ENCODE peak calls at places on chromosomes 6 and 20, in ten cellular contexts. W is pancreas, X is choroid plexus epithelial cell, S is HCT116, M is fibroblast of pulmonary artery, Z is GM12878, O is fibroblast of lung, P is uterus, K is colonic mucosa, H is epithelial cell of esophagus. F is an unnamed sample.

GRCh38 chr6:30922447-30922852 is 8.4 kb downstream of the VARS2 start:
- DNase-seq in W (no peak), X (no peak), S (no peak), M (no peak), Z (no peak), O (no peak), P (no peak), K (no peak), H (peak), F (no peak)

GRCh38 chr20:40442181-40442963 is 246.7 kb downstream of the MAFB start:
- DNase-seq in W (no peak), X (peak), S (no peak), M (peak), Z (no peak), O (peak), P (no peak), K (no peak), H (no peak), F (peak)

GRCh38 chr20:19012671-19013070 is 199.1 kb downstream of the SCP2D1 start:
- DNase-seq in W (no peak), X (peak), S (no peak), M (no peak), Z (no peak), O (no peak), P (peak), K (peak), H (peak), F (peak)

GRCh38 chr6:108736832-108737231 is 111.4 kb upstream of the ARMC2 start:
- DNase-seq in W (no peak), X (peak), S (peak), M (peak), Z (no peak), O (peak), P (no peak), K (no peak), H (peak), F (peak)

GRCh38 chr20:59150821-59151251 is 12.8 kb upstream of the ZNF831 start:
- DNase-seq in W (no peak), X (no peak), S (no peak), M (no peak), Z (no peak), O (no peak), P (no peak), K (no peak), H (no peak), F (no peak)

GRCh38 chr6:128173290-128173689 is 272.4 kb upstream of the THEMIS start:
- DNase-seq in W (no peak), X (peak), S (no peak), M (no peak), Z (no peak), O (no peak), P (no peak), K (no peak), H (peak), F (no peak)

GRCh38 chr6:22366214-22366613 is 69.4 kb upstream of the PRL start:
- DNase-seq in W (no peak), X (peak), S (no peak), M (peak), Z (no peak), O (peak), P (no peak), K (no peak), H (peak), F (peak)

GRCh38 chr6:20688710-20689500 is 154.6 kb downstream of the CDKAL1 start:
- DNase-seq in W (no peak), X (peak), S (no peak), M (peak), Z (peak), O (peak), P (no peak), K (no peak), H (peak), F (peak)

GRCh38 chr6:24524801-24525200 is 30.0 kb downstream of the ALDH5A1 start:
- DNase-seq in W (no peak), X (peak), S (peak), M (peak), Z (no peak), O (peak), P (no peak), K (no peak), H (peak), F (peak)

GRCh38 chr6:84269947-84270733 is 42.7 kb upstream of the CEP162 start:
- DNase-seq in W (no peak), X (no peak), S (no peak), M (peak), Z (no peak), O (no peak), P (no peak), K (no peak), H (no peak), F (no peak)

GRCh38 chr6:34465551-34466241 is at the start of gene PACSIN1:
- DNase-seq in W (no peak), X (no peak), S (no peak), M (no peak), Z (no peak), O (no peak), P (no peak), K (no peak), H (peak), F (no peak)

GRCh38 chr20:51497542-51498467 is 44.7 kb downstream of the NFATC2 start:
- DNase-seq in W (no peak), X (no peak), S (no peak), M (peak), Z (peak), O (no peak), P (no peak), K (no peak), H (no peak), F (no peak)

GRCh38 chr6:70166088-70166958 is 136.6 kb downstream of the COL9A1 start:
- DNase-seq in W (peak), X (peak), S (peak), M (peak), Z (no peak), O (peak), P (no peak), K (peak), H (peak), F (peak)

GRCh38 chr20:59007758-59008511 is 881 bp upstream of the CTSZ start:
- DNase-seq in W (no peak), X (no peak), S (no peak), M (no peak), Z (peak), O (no peak), P (peak), K (peak), H (no peak), F (no peak)

GRCh38 chr20:37108676-37109075 is 12.9 kb upstream of the RBL1 start:
- DNase-seq in W (no peak), X (no peak), S (no peak), M (no peak), Z (no peak), O (no peak), P (no peak), K (no peak), H (peak), F (no peak)

GRCh38 chr6:27280064-27280539 is 32.0 kb downstream of the POM121L2 start:
- DNase-seq in W (peak), X (peak), S (peak), M (peak), Z (no peak), O (peak), P (no peak), K (peak), H (peak), F (peak)

GRCh38 chr6:132683543-132683942 is 24.6 kb upstream of the TAAR1 start:
- DNase-seq in W (no peak), X (peak), S (no peak), M (peak), Z (no peak), O (no peak), P (no peak), K (no peak), H (peak), F (peak)

GRCh38 chr6:158808918-158809678 is 10.1 kb downstream of the EZR start:
- DNase-seq in W (no peak), X (no peak), S (no peak), M (no peak), Z (peak), O (peak), P (no peak), K (no peak), H (peak), F (no peak)

GRCh38 chr6:70998148-70998547 is 41.3 kb upstream of the B3GAT2 start:
- DNase-seq in W (no peak), X (no peak), S (no peak), M (no peak), Z (no peak), O (no peak), P (no peak), K (no peak), H (no peak), F (no peak)

GRCh38 chr6:129233458-129234134 is 350.7 kb downstream of the LAMA2 start:
- DNase-seq in W (no peak), X (no peak), S (no peak), M (no peak), Z (peak), O (no peak), P (no peak), K (no peak), H (no peak), F (no peak)

GRCh38 chr6:143015300-143015706 is 45.4 kb upstream of the AIG1 start:
- DNase-seq in W (no peak), X (no peak), S (no peak), M (no peak), Z (peak), O (no peak), P (no peak), K (no peak), H (peak), F (peak)

GRCh38 chr6:120354452-120355098 is 979.7 kb downstream of the TBC1D32 start:
- DNase-seq in W (no peak), X (no peak), S (no peak), M (no peak), Z (peak), O (no peak), P (no peak), K (no peak), H (peak), F (peak)

GRCh38 chr6:128271527-128271926 is 248.9 kb downstream of the PTPRK start:
- DNase-seq in W (no peak), X (peak), S (no peak), M (peak), Z (no peak), O (peak), P (no peak), K (no peak), H (no peak), F (peak)

GRCh38 chr6:149043476-149044130 is 273.9 kb upstream of the TAB2 start:
- DNase-seq in W (no peak), X (peak), S (peak), M (no peak), Z (no peak), O (no peak), P (no peak), K (no peak), H (no peak), F (peak)

GRCh38 chr6:107695061-107695715 is 128.9 kb downstream of the SCML4 start:
- DNase-seq in W (no peak), X (peak), S (no peak), M (peak), Z (no peak), O (no peak), P (no peak), K (no peak), H (peak), F (peak)

GRCh38 chr20:52090036-52090435 is 101.5 kb downstream of the ZFP64 start:
- DNase-seq in W (no peak), X (no peak), S (no peak), M (no peak), Z (no peak), O (no peak), P (no peak), K (no peak), H (no peak), F (no peak)

GRCh38 chr20:14538433-14538832 is 201.0 kb upstream of the FLRT3 start:
- DNase-seq in W (no peak), X (no peak), S (no peak), M (no peak), Z (peak), O (no peak), P (no peak), K (no peak), H (no peak), F (no peak)

GRCh38 chr6:31763617-31763940 is 1.1 kb downstream of the SAPCD1 start:
- DNase-seq in W (no peak), X (no peak), S (no peak), M (peak), Z (no peak), O (peak), P (no peak), K (no peak), H (peak), F (peak)

GRCh38 chr6:106763361-106763760 is 134.0 kb downstream of the QRSL1 start:
- DNase-seq in W (no peak), X (no peak), S (no peak), M (no peak), Z (no peak), O (no peak), P (no peak), K (no peak), H (no peak), F (no peak)

GRCh38 chr6:8027965-8028651 is 36.1 kb downstream of the BLOC1S5 start:
- DNase-seq in W (no peak), X (peak), S (no peak), M (peak), Z (no peak), O (peak), P (no peak), K (no peak), H (no peak), F (peak)

GRCh38 chr6:166715065-166715464 is 88.0 kb upstream of the RPS6KA2 start:
- DNase-seq in W (no peak), X (no peak), S (no peak), M (no peak), Z (no peak), O (no peak), P (no peak), K (no peak), H (no peak), F (no peak)

GRCh38 chr20:58718121-58718563 is 25.5 kb downstream of the NPEPL1 start:
- DNase-seq in W (no peak), X (no peak), S (no peak), M (no peak), Z (no peak), O (no peak), P (peak), K (peak), H (no peak), F (no peak)

GRCh38 chr20:35059110-35059509 is 33.5 kb downstream of the TRPC4AP start:
- DNase-seq in W (no peak), X (no peak), S (no peak), M (no peak), Z (no peak), O (no peak), P (no peak), K (no peak), H (no peak), F (no peak)

GRCh38 chr20:46979603-46980241 is 85.1 kb downstream of the EYA2 start:
- DNase-seq in W (no peak), X (no peak), S (no peak), M (no peak), Z (peak), O (no peak), P (no peak), K (no peak), H (peak), F (no peak)

GRCh38 chr6:27375613-27376079 is 12.9 kb upstream of the ZNF391 start:
- DNase-seq in W (no peak), X (peak), S (no peak), M (peak), Z (no peak), O (peak), P (no peak), K (no peak), H (peak), F (peak)

GRCh38 chr6:85464722-85465150 is 14.9 kb downstream of the NT5E start:
- DNase-seq in W (no peak), X (peak), S (peak), M (peak), Z (no peak), O (peak), P (no peak), K (no peak), H (peak), F (peak)

GRCh38 chr6:111177131-111177530 is 89.8 kb downstream of the SLC16A10 start:
- DNase-seq in W (no peak), X (no peak), S (no peak), M (no peak), Z (no peak), O (no peak), P (no peak), K (no peak), H (no peak), F (no peak)

GRCh38 chr20:9040874-9041524 is 27.9 kb upstream of the PLCB4 start:
- DNase-seq in W (no peak), X (no peak), S (no peak), M (no peak), Z (no peak), O (peak), P (no peak), K (no peak), H (peak), F (peak)

GRCh38 chr20:35318502-35319157 is 26.4 kb upstream of the FAM83C start:
- DNase-seq in W (peak), X (peak), S (peak), M (peak), Z (no peak), O (peak), P (no peak), K (peak), H (peak), F (peak)

GRCh38 chr20:3106658-3107463 is 22.3 kb upstream of the AVP start:
- DNase-seq in W (no peak), X (no peak), S (no peak), M (no peak), Z (no peak), O (no peak), P (no peak), K (no peak), H (no peak), F (no peak)
- H3K4me3 ChIP-seq in W (no peak), X (no peak), S (no peak), M (no peak), Z (no peak), O (no peak), P (no peak), K (no peak), H (no peak), F (no peak)

DNA sequence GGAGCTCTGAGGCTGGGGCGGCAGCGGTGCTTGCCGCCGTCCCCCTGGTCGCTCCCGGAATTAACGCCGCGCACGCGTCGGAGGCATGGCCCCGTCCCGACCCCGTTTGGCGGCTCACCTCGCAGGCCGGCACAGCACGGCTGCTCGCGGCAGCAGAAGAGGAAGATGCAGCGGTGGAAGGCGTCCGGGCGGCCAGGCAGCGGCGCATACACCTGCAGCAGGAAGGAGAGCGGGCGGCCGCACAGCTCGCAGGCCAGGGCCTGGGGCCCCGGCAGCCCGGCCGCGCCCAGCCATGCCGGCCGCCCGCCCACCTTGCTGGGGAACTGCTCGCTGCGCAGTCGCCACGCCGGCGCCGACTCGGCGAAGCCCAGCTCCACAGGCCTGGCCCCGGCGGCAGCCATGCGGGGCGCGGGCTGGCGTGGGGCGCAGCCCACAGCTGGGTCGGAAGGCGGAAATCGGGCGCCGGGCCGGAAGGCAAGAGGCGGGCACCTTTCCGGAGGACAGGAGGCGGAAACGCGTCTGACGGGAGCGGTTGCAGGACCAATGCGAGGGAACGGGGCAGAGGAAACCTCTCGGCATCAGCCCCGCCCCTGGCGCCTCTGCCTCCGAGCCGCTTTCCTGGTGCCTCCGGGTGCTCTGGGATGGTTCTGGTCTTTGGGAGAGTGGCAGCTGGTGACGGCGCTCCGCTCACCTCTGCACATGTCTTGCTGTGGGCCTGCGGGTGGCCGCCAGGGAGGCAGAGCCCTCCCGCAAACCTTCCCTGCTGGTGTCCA is at the start of gene PDCD2:
- DNase-seq in W (peak), X (peak), S (peak), M (peak), Z (peak), O (peak), P (peak), K (peak), H (peak), F (peak)
- TF ChIP-seq CTCF in W (no peak), X (no peak), S (no peak), M (no peak), Z (no peak), O (no peak), P (no peak), K (no peak), H (no peak), F (no peak)

GRCh38 chr20:43284481-43284880 is 94.8 kb upstream of the PTPRT start:
- DNase-seq in W (no peak), X (no peak), S (no peak), M (no peak), Z (no peak), O (no peak), P (no peak), K (no peak), H (no peak), F (no peak)

GRCh38 chr20:43292221-43292620 is 102.5 kb upstream of the PTPRT start:
- DNase-seq in W (no peak), X (no peak), S (no peak), M (no peak), Z (no peak), O (no peak), P (no peak), K (no peak), H (no peak), F (no peak)

GRCh38 chr20:43293068-43293786 is 103.5 kb upstream of the PTPRT start:
- DNase-seq in W (no peak), X (no peak), S (no peak), M (no peak), Z (no peak), O (no peak), P (no peak), K (no peak), H (no peak), F (no peak)

GRCh38 chr20:43287637-43288036 is 97.9 kb upstream of the PTPRT start:
- DNase-seq in W (no peak), X (no peak), S (no peak), M (no peak), Z (no peak), O (no peak), P (no peak), K (no peak), H (no peak), F (no peak)
- H3K4me3 ChIP-seq in W (no peak), X (no peak), S (no peak), M (no peak), Z (no peak), O (no peak), P (no peak), K (no peak), H (no peak), F (no peak)

GRCh38 chr20:25076731-25077609 is 5.0 kb downstream of the VSX1 start:
- DNase-seq in W (peak), X (no peak), S (peak), M (peak), Z (no peak), O (no peak), P (no peak), K (no peak), H (peak), F (peak)
- TF ChIP-seq CTCF in W (no peak), X (peak), S (peak), M (peak), Z (peak), O (no peak), P (no peak), K (no peak), H (peak), F (peak)

DNA sequence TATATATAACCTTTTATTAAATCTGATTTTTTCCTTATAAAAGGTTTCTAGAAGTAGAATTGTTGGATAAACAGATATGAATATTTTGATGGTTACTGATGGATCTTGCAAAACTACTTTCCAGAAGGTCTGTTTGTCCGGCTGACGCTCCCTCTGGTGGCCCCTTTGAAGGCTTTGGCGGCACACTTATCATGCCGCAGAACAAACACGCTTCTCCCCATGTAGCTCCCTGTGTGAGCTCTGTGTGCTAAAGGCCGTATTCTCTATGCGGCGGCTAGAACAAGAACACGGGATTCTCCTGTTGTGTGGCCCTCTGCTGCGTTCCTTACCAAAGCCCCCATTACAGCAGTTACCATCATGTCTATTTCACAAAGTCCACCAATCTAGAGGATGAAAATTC is 30.0 kb downstream of the PPP1R3G start:
- DNase-seq in W (no peak), X (peak), S (no peak), M (peak), Z (no peak), O (peak), P (no peak), K (peak), H (no peak), F (peak)
- H3K4me3 ChIP-seq in W (no peak), X (no peak), S (no peak), M (no peak), Z (no peak), O (no peak), P (no peak), K (no peak), H (no peak), F (no peak)

GRCh38 chr6:134093007-134093573 is 40.7 kb upstream of the SLC2A12 start:
- DNase-seq in W (no peak), X (no peak), S (no peak), M (no peak), Z (peak), O (no peak), P (no peak), K (no peak), H (no peak), F (no peak)
- TF ChIP-seq CTCF in W (no peak), X (no peak), S (no peak), M (no peak), Z (no peak), O (no peak), P (no peak), K (no peak), H (no peak), F (no peak)

GRCh38 chr20:45049438-45049837 is 51.5 kb downstream of the KCNS1 start:
- DNase-seq in W (no peak), X (no peak), S (no peak), M (no peak), Z (no peak), O (no peak), P (no peak), K (no peak), H (no peak), F (no peak)
- H3K4me3 ChIP-seq in W (no peak), X (no peak), S (no peak), M (no peak), Z (no peak), O (no peak), P (no peak), K (no peak), H (no peak), F (no peak)

F was measured in fibroblast of mammary gland.